ENCODE peak calls at places on chromosomes 7 and 10, in six cellular contexts. C is mesendoderm, P is IMR-90, B is H9, N is H1, D is mesenchymal stem cell. G is an unnamed sample.

GRCh38 chr10:59945991-59946390 is 39.6 kb upstream of the CCDC6 start:
- DNase-seq in D (no peak), C (no peak), N (no peak), P (no peak), B (no peak), G (no peak)

GRCh38 chr7:96723622-96724021 is 14.0 kb upstream of the SEM1 start:
- DNase-seq in P (no peak), N (no peak), B (no peak), D (no peak), C (no peak), G (no peak)

GRCh38 chr10:124678566-124679240 is 65.5 kb downstream of the FAM53B start:
- DNase-seq in C (no peak), D (no peak), N (no peak), B (no peak), P (no peak), G (no peak)

GRCh38 chr7:118109607-118110006 is 74.4 kb upstream of the LSM8 start:
- DNase-seq in D (no peak), C (no peak), P (no peak), B (no peak), N (no peak), G (no peak)

GRCh38 chr7:21278944-21279343 is 148.9 kb upstream of the SP4 start:
- DNase-seq in N (no peak), B (no peak), P (no peak), D (no peak), C (no peak), G (no peak)

GRCh38 chr10:70849582-70850016 is 33.9 kb downstream of the SGPL1 start:
- DNase-seq in D (peak; percentile 79), P (peak; percentile 95), B (no peak), N (no peak), C (no peak), G (no peak)

GRCh38 chr10:90866050-90866598 is 5.7 kb upstream of the RPP30 start:
- DNase-seq in D (no peak), N (no peak), B (no peak), P (no peak), C (no peak), G (no peak)

GRCh38 chr7:16810112-16810511 is 5.3 kb upstream of the AGR2 start:
- DNase-seq in C (no peak), N (no peak), B (no peak), D (no peak), P (no peak), G (no peak)

GRCh38 chr7:101128040-101128834 is 1.3 kb downstream of the SERPINE1 start:
- DNase-seq in P (no peak), B (no peak), C (no peak), N (no peak), D (peak; percentile 53), G (no peak)

GRCh38 chr10:70874061-70874460 is 14.3 kb downstream of the PCBD1 start:
- DNase-seq in D (no peak), C (no peak), B (no peak), N (no peak), P (no peak), G (no peak)

GRCh38 chr10:130834170-130834569 is 477.4 kb downstream of the TCERG1L start:
- DNase-seq in P (no peak), D (no peak), N (no peak), C (peak; percentile 20), B (no peak), G (peak; percentile 27)

GRCh38 chr7:130392456-130392860 is 12.2 kb downstream of the CPA1 start:
- DNase-seq in B (no peak), N (no peak), D (peak; percentile 57), P (peak; percentile 71), C (no peak), G (no peak)

DNA sequence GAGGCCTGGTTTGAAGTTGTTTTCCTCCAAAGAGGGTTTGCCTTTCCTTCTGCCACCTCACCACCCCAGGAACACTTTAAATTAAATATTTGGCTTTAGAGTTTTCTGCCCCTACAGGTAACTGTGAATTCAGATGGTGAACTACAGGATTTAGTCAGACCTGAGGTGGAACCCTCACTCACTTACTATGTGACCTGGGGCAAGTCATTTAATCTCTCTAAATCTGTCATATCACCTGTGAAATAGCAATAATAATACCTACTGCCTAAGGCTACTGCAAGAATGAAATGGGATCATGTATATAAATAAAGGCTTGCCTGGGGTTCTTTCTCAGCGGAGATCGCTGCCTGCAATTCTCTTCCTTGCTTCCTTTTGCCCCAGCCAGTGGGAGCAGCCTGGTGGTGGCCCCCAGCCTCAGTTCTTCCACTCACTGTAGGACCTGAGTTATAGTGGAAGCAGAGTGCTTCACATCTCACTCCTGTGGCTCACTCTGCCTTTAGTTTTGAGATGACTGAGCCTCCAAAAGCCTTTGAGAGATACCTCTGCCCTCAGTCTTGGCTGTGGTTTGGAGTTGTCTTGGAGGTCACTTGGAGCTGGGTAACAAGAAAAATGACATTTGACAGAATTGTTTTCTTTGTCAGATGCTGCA is 6.1 kb upstream of the ANKRD2 start:
- DNase-seq in B (no peak), P (no peak), N (no peak), C (peak; percentile 36), D (no peak), G (no peak)
- H2BK15ac ChIP-seq in B (no peak overlapping the region), P (no peak overlapping the region), N (no peak overlapping the region), C (no peak overlapping the region), D (no peak overlapping the region), G (no peak overlapping the region)

GRCh38 chr7:150404172-150404784 is 25.1 kb downstream of the ZNF775 start:
- DNase-seq in P (no peak), C (no peak), N (no peak), B (no peak), D (no peak), G (no peak)

GRCh38 chr7:150402671-150403321 is 23.7 kb downstream of the ZNF775 start:
- DNase-seq in D (no peak), N (no peak), B (no peak), P (no peak), C (no peak), G (no peak)

GRCh38 chr7:150401861-150402631 is 22.9 kb downstream of the ZNF775 start:
- DNase-seq in D (no peak), P (no peak), N (no peak), B (peak; percentile 89), C (peak; percentile 81), G (no peak)

GRCh38 chr7:150404785-150405583 is 25.9 kb downstream of the ZNF775 start:
- DNase-seq in D (peak; percentile 92), N (peak; percentile 88), P (peak; percentile 85), C (peak; percentile 91), B (peak; percentile 78), G (peak; percentile 85)

DNA sequence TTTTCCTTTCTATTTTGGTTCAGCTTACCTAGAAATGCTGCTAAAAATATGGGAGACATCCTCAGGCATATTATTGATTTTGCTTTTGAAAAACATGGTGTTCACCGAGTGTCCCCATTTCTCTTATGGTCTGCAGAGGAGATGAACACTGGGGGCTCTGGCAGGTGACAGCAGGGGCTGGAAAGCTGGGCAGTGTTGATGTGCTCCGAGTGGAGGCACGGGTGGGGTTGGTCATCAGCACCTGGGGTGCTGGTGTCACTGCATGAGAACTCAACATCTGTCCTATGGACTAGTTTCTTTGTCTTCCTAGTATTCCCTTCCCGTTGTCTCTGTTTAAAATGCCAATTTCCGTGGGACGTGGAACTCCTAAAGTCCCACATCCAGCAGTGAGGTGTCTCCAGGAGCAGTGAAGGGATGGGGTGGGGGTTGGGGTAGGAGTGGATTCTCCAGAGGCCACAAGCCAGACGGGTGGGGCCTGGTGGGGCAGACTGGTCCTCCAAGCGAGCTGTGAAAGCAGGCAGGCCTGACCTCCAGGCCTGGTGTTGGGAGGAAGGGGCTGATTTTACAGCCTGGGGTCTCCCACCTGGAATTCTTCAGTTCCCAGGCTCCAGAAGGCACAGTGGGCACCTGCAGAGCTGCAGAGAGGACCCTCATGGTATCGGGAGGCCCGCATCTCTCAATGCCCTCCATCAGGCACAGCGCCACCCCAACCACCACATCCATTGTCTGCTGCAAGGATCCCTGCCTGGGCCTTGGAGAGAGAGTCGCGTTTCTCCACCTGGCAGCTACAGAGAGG is 24.4 kb downstream of the ZNF775 start:
- DNase-seq in D (no peak), P (no peak), B (peak; percentile 42), N (no peak), C (no peak), G (no peak)
- H3K27ac ChIP-seq in D (no peak overlapping the region), P (no peak overlapping the region), B (peak overlapping the region; percentile 91), N (peak overlapping the region; percentile 97), C (no peak overlapping the region), G (no peak overlapping the region)

DNA sequence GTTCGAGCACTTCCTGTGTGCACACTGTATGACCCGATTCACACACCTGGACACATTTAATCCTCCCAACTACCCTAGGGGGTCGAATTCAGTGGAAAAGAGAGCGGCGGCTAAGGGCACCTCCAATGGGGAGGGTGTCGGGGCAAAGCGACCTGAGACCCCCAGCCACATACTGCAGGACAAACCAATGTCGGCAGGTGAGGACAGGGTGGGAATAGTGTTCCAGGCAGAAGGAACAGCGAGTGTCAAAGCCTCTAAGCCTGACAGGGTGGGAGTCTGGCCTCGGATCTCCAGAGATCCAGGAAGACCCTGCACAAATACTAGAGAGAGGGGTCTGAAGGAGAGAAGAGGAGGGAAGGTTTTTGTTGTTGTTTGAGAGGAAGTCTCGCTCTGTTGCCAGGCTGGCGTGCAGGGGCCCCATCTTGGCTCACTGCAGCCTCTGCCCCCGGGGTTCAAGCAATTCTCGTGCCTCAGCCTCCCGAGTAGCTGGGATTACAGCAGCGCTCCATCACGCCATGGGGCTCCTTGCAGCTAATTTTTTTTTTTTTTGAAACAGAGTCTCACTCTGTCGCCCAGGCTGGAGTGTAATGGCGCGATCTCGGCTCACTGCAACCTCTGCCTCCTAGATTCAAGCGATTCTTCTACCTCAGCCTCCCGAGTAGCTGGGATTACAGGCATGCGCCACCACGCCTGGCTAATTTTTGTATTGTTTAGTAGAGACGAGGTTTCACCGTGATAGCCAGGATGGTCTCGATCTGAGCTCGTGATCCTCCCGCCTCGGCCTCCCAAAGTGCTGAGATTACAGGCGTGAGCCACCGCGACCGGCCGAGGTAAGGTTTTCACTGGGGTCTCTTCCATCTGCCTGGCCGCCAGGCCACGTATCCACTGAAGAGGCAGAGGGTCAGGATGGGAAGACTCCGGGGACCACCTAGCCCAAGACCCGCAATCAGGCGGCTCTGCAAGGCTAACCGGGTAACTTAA is 1.2 kb upstream of the ARPC1B start:
- DNase-seq in P (no peak), N (no peak), C (no peak), D (no peak), B (no peak), G (no peak)
- H2AK5ac ChIP-seq in P (peak overlapping the region; percentile 11), N (no peak overlapping the region), C (no peak overlapping the region), D (peak overlapping the region; percentile 65), B (no peak overlapping the region), G (peak overlapping the region; percentile 76)

GRCh38 chr10:23174075-23174973 is 17.8 kb upstream of the PTF1A start:
- DNase-seq in C (no peak), P (no peak), B (no peak), N (peak; percentile 64), D (no peak), G (no peak)

GRCh38 chr10:23173549-23174074 is 18.5 kb upstream of the PTF1A start:
- DNase-seq in B (no peak), C (no peak), P (no peak), D (no peak), N (peak; percentile 68), G (no peak)

GRCh38 chr10:23172846-23173548 is 19.1 kb upstream of the PTF1A start:
- DNase-seq in B (peak; percentile 74), C (peak; percentile 58), N (no peak), P (no peak), D (no peak), G (no peak)

GRCh38 chr10:23171232-23171876 is 20.8 kb upstream of the PTF1A start:
- DNase-seq in C (peak; percentile 65), D (peak; percentile 30), P (peak; percentile 32), N (peak; percentile 81), B (peak; percentile 65), G (no peak)

DNA sequence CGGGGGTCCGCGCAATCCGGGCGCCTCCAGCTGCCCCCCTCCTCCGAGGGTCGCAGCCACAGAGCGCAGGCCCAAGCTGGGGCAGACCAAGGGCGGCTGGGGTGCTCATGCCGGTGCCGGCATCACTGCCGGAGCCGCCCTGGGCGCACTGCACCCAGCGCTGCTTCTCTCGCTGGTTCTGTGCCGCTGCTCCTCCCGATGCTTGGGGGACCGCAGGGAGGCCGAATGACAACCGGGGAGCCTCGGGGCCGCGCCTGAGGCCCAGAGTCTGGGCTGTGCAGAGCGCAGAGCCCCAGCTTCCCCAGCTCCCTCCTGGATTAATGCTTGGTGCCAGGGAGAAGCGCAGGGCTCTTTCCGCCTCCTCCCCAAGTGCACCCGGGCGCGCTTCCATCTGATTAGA is 19.7 kb upstream of the PTF1A start:
- DNase-seq in D (no peak), N (peak; percentile 55), B (no peak), P (no peak), C (no peak), G (no peak)
- H2BK15ac ChIP-seq in D (no peak overlapping the region), N (no peak overlapping the region), B (no peak overlapping the region), P (no peak overlapping the region), C (no peak overlapping the region), G (no peak overlapping the region)

G was measured in neuronal stem cell.